ENCODE peak calls at places on chromosome 15, in four cellular contexts. P is tibial nerve, Z is astrocyte, X is right lobe of liver. J is an unnamed sample. For H3K36me3, the result is how much of the 10 kb centered on the place peaks cover.

GRCh38 chr15:50355980-50356379 is 982 bp upstream of the GABPB1 start:
- DNase-seq in X (no peak), P (no peak), Z (no peak), J (no peak)

GRCh38 chr15:68817304-68818087 is 3.2 kb downstream of the ANP32A start:
- DNase-seq in Z (peak), P (peak), X (peak), J (peak)

GRCh38 chr15:66951976-66952375 is 113.4 kb upstream of the SMAD3 start:
- DNase-seq in X (no peak), P (no peak), Z (peak), J (no peak)

GRCh38 chr15:39188930-39189329 is 391.9 kb upstream of the THBS1 start:
- DNase-seq in P (peak), Z (peak), X (no peak), J (peak)

GRCh38 chr15:97761124-97761523 is 199.4 kb upstream of the ARRDC4 start:
- DNase-seq in Z (no peak), X (no peak), P (no peak), J (no peak)

GRCh38 chr15:48940508-48940907 is 23.2 kb downstream of the SHC4 start:
- DNase-seq in Z (peak), X (no peak), P (no peak), J (peak)

GRCh38 chr15:95669146-95669922 is 661.2 kb upstream of the NR2F2 start:
- DNase-seq in X (no peak), P (no peak), Z (no peak), J (no peak)

GRCh38 chr15:45205192-45205591 is 17.4 kb upstream of the SHF start:
- DNase-seq in P (peak), X (peak), Z (peak), J (peak)

GRCh38 chr15:69498282-69498681 is 45.7 kb downstream of the RPLP1 start:
- DNase-seq in P (no peak), Z (no peak), X (no peak), J (no peak)

GRCh38 chr15:63414474-63415201 is 33.0 kb upstream of the CA12 start:
- DNase-seq in Z (no peak), P (no peak), X (peak), J (no peak)

GRCh38 chr15:71735013-71735757 is 75.2 kb upstream of the NR2E3 start:
- DNase-seq in X (no peak), P (no peak), Z (no peak), J (no peak)
- TF ChIP-seq CTCF in X (no peak), P (no peak), Z (no peak), J (peak)

GRCh38 chr15:74854453-74854852 is 11.5 kb upstream of the ULK3 start:
- DNase-seq in X (no peak), Z (no peak), P (no peak), J (no peak)

GRCh38 chr15:74851960-74852359 is 9.0 kb upstream of the ULK3 start:
- DNase-seq in P (no peak), Z (no peak), X (no peak), J (no peak)

GRCh38 chr15:74847462-74847861 is 4.5 kb upstream of the ULK3 start:
- DNase-seq in P (no peak), X (no peak), Z (no peak), J (no peak)

GRCh38 chr15:74845581-74845980 is 2.6 kb upstream of the ULK3 start:
- DNase-seq in X (no peak), P (no peak), Z (no peak), J (no peak)

DNA sequence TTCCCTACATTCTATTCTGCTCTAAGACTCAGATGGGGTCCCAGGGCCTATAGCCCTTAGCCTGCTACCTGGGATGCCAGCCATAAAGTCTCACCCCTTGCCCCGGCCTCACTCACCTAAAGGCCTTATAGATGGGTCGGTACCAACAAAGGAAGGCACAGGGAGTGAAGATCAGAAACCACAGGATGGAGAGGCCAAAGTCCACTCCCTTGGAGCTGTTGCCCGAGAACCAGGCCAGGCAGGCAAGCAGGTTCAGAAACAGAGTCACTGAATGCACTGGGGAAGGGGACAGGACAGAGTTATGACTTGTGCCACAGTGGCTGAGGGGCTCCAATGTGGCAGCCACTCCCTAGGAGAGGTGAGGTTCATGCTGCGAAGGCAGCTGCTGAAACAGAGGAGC is 7.4 kb upstream of the ULK3 start:
- DNase-seq in P (no peak), Z (no peak), X (no peak), J (no peak)
- H3K36me3 ChIP-seq in P (under half), Z (under half), X (under half), J (under half)

DNA sequence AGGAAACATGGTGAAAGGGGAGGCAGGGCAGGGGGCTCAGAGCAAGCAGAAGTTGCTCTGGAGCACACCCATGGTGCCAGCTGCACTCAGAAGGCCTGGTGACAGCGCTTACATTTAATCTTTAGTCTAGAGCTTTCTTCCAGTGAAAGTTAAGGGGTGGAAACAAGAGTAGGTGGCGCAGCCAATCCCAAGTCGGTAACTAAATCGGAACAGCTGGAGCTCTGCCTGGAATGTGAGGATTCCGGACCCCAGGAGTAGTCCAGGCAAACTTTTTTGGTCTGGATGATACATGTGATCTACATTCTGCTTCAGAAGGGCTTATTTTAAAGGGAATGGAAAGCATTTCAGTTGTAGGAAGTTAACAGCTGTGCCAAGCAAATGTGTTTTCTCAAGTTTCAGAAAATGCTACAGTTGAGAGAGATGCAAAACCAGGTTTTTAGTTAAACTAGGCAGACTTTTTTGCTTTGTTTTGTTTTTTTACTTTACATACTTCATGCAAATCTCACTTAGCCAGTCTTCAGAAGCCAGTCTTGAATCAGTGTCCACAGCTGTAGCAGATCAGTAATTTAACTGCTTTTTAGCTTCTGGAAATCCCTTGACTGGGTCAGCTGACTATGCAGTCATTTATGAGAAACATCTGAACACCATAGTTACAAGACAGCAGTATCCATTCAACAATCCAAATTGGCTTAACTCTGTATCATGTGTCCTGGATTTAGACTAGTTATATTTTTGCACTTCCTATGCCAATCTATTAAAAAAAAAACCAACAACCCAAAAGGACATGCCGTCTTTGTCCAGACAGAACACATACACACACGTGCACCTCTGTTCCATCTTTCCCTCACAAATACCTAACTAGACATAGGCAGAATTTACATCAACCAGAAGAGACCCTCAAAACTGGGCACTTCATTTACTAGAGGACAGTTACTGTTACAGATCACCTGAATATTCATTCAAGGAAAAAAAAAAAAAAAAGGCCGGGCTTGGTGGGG is 33.2 kb downstream of the ZNF106 start:
- DNase-seq in X (peak), P (peak), Z (peak), J (peak)
- TF ChIP-seq CTCF in X (no peak), P (no peak), Z (no peak), J (no peak)

DNA sequence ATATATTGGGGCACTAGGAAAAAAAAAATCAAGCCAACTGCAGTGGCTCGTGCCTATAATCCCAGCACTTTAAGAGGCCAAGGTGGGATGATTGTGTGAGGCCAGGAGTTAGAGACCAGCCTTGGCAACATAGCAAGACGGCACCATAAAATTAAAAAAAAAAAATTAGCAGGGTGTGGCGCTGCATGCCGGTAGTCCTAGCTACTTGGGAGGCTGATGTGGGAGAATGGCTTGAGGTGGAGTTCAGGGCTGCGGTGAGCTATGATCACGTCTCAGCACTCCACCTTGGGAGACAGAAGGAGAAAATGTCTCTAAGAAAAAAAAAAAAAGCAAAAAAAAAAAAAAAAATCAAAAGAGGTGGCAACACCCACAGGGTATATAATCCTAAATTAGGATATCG is 49.6 kb downstream of the INO80 start:
- DNase-seq in Z (no peak), X (no peak), P (no peak), J (no peak)
- H3K36me3 ChIP-seq in Z (half or more), X (under half), P (under half), J (under half)

DNA sequence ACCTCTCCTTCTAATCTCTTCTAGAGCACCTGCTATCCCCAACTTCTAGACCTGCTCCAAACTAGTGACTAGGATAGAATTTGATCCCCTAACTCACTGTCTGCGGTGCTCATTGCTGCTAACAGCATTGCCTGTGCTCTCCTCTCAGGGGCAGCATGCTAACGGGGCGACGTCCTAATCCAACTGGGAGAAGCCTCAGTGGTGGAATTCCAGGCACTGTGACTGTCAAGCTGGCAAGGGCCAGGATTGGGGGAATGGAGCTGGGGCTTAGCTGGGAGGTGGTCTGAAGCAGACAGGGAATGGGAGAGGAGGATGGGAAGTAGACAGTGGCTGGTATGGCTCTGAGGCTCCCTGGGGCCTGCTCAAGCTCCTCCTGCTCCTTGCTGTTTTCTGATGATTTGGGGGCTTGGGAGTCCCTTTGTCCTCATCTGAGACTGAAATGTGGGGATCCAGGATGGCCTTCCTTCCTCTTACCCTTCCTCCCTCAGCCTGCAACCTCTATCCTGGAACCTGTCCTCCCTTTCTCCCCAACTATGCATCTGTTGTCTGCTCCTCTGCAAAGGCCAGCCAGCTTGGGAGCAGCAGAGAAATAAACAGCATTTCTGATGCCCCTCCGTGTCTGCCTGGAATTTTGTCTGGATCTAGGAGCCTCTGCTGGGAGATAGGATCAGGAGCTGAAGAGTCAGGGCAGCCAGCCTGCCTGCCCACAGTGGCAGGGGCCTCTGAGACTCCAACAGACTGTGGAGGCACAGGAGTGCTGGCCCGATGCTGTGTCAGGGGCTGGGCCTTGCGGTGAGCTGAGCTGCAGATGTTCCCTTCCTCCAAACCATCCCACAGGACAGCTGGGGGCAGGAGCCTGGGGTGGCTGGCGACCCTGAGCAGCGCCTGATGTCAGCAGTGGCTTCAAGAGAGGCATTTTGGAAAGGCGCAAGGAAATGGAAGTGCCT is 3.0 kb downstream of the ISLR start:
- DNase-seq in P (no peak), Z (no peak), X (peak), J (no peak)
- TF ChIP-seq CTCF in P (no peak), Z (no peak), X (no peak), J (no peak)

GRCh38 chr15:73573071-73573470 is 60.1 kb downstream of the NPTN start:
- DNase-seq in Z (no peak), X (no peak), P (no peak), J (no peak)

GRCh38 chr15:73573572-73573971 is 59.6 kb downstream of the NPTN start:
- DNase-seq in P (no peak), Z (peak), X (no peak), J (peak)

GRCh38 chr15:73575636-73576247 is 57.4 kb downstream of the NPTN start:
- DNase-seq in Z (peak), P (no peak), X (no peak), J (no peak)

GRCh38 chr15:73582961-73583360 is 50.2 kb downstream of the NPTN start:
- DNase-seq in X (no peak), P (no peak), Z (no peak), J (no peak)

DNA sequence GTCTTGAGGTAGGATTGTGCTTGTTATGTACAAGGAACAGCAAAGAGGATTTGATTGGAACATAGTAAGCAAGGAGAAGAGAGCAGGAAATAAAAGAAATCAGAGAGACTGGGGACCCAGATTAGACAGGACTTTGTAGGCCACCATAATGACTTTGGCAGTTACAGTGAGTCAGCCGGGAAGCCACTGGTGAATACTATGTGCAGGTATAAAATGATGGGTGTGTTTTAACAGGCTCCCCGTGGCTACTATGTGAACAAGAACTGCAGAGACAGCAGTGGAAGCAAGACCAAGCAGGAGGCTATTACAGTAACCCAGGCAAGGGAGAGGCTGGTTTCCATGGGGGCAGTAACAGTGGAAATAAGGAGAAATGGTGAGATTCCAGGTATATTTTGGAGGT is 55.2 kb downstream of the NPTN start:
- DNase-seq in Z (no peak), X (no peak), P (no peak), J (no peak)
- H3K36me3 ChIP-seq in Z (under half), X (under half), P (under half), J (under half)

GRCh38 chr15:99103279-99103678 is 1.6 kb upstream of the SYNM start:
- DNase-seq in Z (no peak), P (no peak), X (no peak), J (no peak)

GRCh38 chr15:99102332-99103235 is 2.3 kb upstream of the SYNM start:
- DNase-seq in X (no peak), Z (no peak), P (no peak), J (no peak)

GRCh38 chr15:99105516-99106341 is 849 bp downstream of the SYNM start:
- DNase-seq in P (no peak), X (peak), Z (peak), J (peak)

GRCh38 chr15:99106417-99107220 is 1.7 kb downstream of the SYNM start:
- DNase-seq in P (no peak), X (peak), Z (no peak), J (peak)

DNA sequence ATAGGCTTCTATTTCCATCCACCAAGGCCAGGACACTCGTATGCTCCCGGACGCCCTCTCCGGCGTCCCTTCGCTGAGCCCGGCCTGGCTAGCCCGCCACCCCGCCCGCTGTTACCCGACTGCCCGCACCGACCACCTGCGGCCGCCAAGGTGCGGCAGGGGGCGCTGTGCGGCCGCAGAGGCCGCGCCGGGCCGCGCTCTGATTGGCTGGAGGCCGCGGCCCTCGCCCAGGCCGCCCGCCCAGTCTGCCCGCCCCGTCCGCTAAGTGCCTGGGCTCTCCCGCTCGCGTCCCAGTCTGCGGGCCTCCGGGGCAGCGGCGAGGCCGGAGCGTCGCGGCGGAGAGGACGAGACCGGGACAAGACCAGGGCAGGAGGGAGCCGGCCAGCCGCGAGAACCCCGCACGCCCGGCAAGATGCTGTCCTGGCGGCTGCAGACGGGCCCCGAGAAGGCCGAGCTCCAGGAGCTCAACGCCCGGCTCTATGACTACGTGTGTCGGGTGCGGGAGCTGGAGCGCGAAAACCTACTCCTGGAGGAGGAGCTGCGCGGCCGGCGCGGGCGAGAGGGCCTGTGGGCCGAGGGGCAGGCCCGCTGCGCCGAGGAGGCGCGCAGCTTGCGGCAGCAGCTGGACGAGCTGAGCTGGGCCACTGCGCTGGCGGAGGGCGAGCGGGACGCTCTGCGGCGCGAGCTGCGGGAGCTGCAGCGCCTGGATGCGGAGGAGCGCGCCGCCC is at the start of gene SYNM:
- DNase-seq in P (peak), X (peak), Z (peak), J (peak)
- TF ChIP-seq CTCF in P (peak), X (peak), Z (peak), J (peak)